ENCODE peak calls at places on chromosome 20, in nine cellular contexts. U, F, L, N, X, A, O, W and Q are unnamed samples.
A peak's percentile ranks its signal among the peaks of the same experiment; 100 is the strongest.

GRCh38 chr20:18984238-18985200 is 170.9 kb downstream of the SCP2D1 start:
- DNase-seq in U (no peak), F (no peak), L (no peak), N (no peak), X (no peak), A (no peak), O (no peak), W (no peak), Q (no peak)

GRCh38 chr20:60255426-60255825 is 297.2 kb downstream of the CDH26 start:
- DNase-seq in U (no peak), F (no peak), L (no peak), N (no peak), X (no peak), A (no peak), O (no peak), W (no peak), Q (no peak)

GRCh38 chr20:47124235-47124717 is 229.6 kb downstream of the EYA2 start:
- DNase-seq in U (no peak), F (peak; percentile 22), L (no peak), N (no peak), X (peak; percentile 51), A (no peak), O (peak; percentile 65), W (no peak), Q (no peak)

GRCh38 chr20:63332488-63333240 is 28.5 kb downstream of the CHRNA4 start:
- DNase-seq in U (no peak), F (no peak), L (no peak), N (no peak), X (no peak), A (no peak), O (no peak), W (no peak), Q (no peak)

GRCh38 chr20:31587545-31588389 is 17.3 kb upstream of the ID1 start:
- DNase-seq in U (no peak), F (no peak), L (peak; percentile 57), N (peak; percentile 71), X (no peak), A (no peak), O (no peak), W (no peak), Q (no peak)

GRCh38 chr20:1809121-1809520 is 86.1 kb upstream of the SIRPA start:
- DNase-seq in U (no peak), F (peak; percentile 91), L (peak; percentile 96), N (no peak), X (no peak), A (no peak), O (no peak), W (no peak), Q (peak; percentile 89)

GRCh38 chr20:35316086-35316485 is 23.9 kb upstream of the FAM83C start:
- DNase-seq in U (no peak), F (no peak), L (no peak), N (no peak), X (no peak), A (no peak), O (no peak), W (no peak), Q (no peak)

GRCh38 chr20:45545754-45546453 is 1.3 kb downstream of the EPPIN start:
- DNase-seq in U (no peak), F (no peak), L (peak; percentile 27), N (peak; percentile 23), X (no peak), A (no peak), O (no peak), W (no peak), Q (peak; percentile 7)

GRCh38 chr20:7257719-7258466 is 490.4 kb downstream of the BMP2 start:
- DNase-seq in U (no peak), F (no peak), L (no peak), N (no peak), X (no peak), A (no peak), O (no peak), W (no peak), Q (no peak)

GRCh38 chr20:63067266-63067635 is 60.5 kb upstream of the BHLHE23 start:
- DNase-seq in U (no peak), F (no peak), L (no peak), N (no peak), X (no peak), A (no peak), O (no peak), W (no peak), Q (no peak)

GRCh38 chr20:63706027-63706695 is 1.6 kb downstream of the ARFRP1 start:
- DNase-seq in U (no peak), F (no peak), L (no peak), N (no peak), X (no peak), A (peak; percentile 61), O (peak; percentile 55), W (no peak), Q (no peak)